ENCODE peak calls at places on chromosomes 4 and X, in four cellular contexts. C, P, U and F are unnamed samples.

GRCh38 chrX:48721916-48722315 is 25.4 kb downstream of the SUV39H1 start:
- DNase-seq in C (no peak), P (no peak), U (no peak), F (no peak)

GRCh38 chr4:77600521-77601451 is 4.8 kb upstream of the CXCL13 start:
- DNase-seq in C (peak), P (peak), U (no peak), F (peak)

GRCh38 chr4:36243355-36244256 is 708 bp downstream of the ARAP2 start:
- DNase-seq in C (peak), P (no peak), U (peak), F (peak)

GRCh38 chr4:120653790-120654189 is 268.7 kb downstream of the PRDM5 start:
- DNase-seq in C (no peak), P (no peak), U (no peak), F (no peak)

GRCh38 chr4:83282049-83282535 is 2.5 kb downstream of the COQ2 start:
- DNase-seq in C (peak), P (peak), U (peak), F (peak)

GRCh38 chrX:155028192-155028591 is 1.5 kb downstream of the FUNDC2 start:
- DNase-seq in C (no peak), P (peak), U (no peak), F (peak)

GRCh38 chr4:38233727-38234478 is 273.7 kb downstream of the PTTG2 start:
- DNase-seq in C (no peak), P (no peak), U (peak), F (no peak)

GRCh38 chr4:54067163-54067562 is 2.8 kb upstream of the CHIC2 start:
- DNase-seq in C (no peak), P (peak), U (no peak), F (no peak)

GRCh38 chr4:147740176-147740575 is 8.3 kb downstream of the ARHGAP10 start:
- DNase-seq in C (no peak), P (no peak), U (no peak), F (no peak)

GRCh38 chrX:71664889-71665491 is 2.4 kb upstream of the LOC101059915 start:
- DNase-seq in C (no peak), P (no peak), U (no peak), F (no peak)

GRCh38 chr4:141174457-141174856 is 41.2 kb upstream of the RNF150 start:
- DNase-seq in C (no peak), P (no peak), U (no peak), F (no peak)

GRCh38 chrX:14027511-14028019 is 2.1 kb downstream of the GEMIN8 start:
- DNase-seq in C (peak), P (peak), U (no peak), F (peak)

GRCh38 chrX:109873576-109873975 is 129.3 kb upstream of the TMEM164 start:
- DNase-seq in C (no peak), P (no peak), U (no peak), F (no peak)

GRCh38 chrX:69430730-69431129 is 73.4 kb upstream of the NALF2 start:
- DNase-seq in C (no peak), P (no peak), U (no peak), F (no peak)

GRCh38 chr4:24871176-24871575 is 41.7 kb downstream of the CCDC149 start:
- DNase-seq in C (no peak), P (no peak), U (no peak), F (no peak)

GRCh38 chr4:40662962-40663604 is 33.4 kb upstream of the RBM47 start:
- DNase-seq in C (no peak), P (peak), U (no peak), F (peak)

GRCh38 chrX:40171513-40172168 is 73.9 kb upstream of the BCOR start:
- DNase-seq in C (peak), P (peak), U (peak), F (no peak)

GRCh38 chr4:67152976-67153375 is 392.3 kb downstream of the CENPC start:
- DNase-seq in C (no peak), P (no peak), U (no peak), F (no peak)

GRCh38 chrX:34300871-34301270 is 168.8 kb upstream of the FAM47A start:
- DNase-seq in C (peak), P (peak), U (no peak), F (no peak)

GRCh38 chrX:71618303-71618721 is at the start of gene CXCR3:
- DNase-seq in C (no peak), P (no peak), U (no peak), F (no peak)

GRCh38 chr4:2256781-2257191 is 5.1 kb downstream of the MXD4 start:
- DNase-seq in C (no peak), P (peak), U (peak), F (no peak)

DNA sequence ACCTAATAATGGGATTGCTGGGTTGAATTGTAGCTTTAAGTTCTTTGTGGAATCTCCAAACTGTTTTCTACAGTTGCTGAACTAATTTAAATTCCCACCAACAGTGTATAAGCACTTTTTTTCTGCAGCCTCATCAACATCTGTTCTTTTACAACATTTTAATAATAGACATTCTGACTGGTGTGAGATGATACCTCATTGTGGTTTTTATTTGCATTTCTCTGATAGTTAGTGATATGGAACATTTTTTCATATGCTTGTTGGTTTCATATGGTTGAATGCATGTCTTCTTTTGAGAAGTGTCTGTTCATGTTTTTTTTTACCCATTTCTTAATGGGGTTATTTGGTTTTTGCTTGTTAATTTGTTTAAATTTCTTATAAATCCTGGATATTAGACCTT is 1718.9 kb downstream of the C4orf33 start:
- DNase-seq in C (no peak), P (no peak), U (no peak), F (no peak)
- TF ChIP-seq JUN in C (no peak), P (no peak), U (no peak), F (no peak)

GRCh38 chr4:8343051-8343966 is 73.8 kb downstream of the HTRA3 start:
- DNase-seq in C (no peak), P (no peak), U (no peak), F (no peak)

GRCh38 chr4:8340721-8341680 is 71.4 kb downstream of the HTRA3 start:
- DNase-seq in C (no peak), P (no peak), U (no peak), F (no peak)

GRCh38 chr4:8343967-8344331 is 74.4 kb downstream of the HTRA3 start:
- DNase-seq in C (no peak), P (no peak), U (no peak), F (no peak)

GRCh38 chr4:8341691-8342090 is 72.1 kb downstream of the HTRA3 start:
- DNase-seq in C (no peak), P (no peak), U (no peak), F (no peak)

DNA sequence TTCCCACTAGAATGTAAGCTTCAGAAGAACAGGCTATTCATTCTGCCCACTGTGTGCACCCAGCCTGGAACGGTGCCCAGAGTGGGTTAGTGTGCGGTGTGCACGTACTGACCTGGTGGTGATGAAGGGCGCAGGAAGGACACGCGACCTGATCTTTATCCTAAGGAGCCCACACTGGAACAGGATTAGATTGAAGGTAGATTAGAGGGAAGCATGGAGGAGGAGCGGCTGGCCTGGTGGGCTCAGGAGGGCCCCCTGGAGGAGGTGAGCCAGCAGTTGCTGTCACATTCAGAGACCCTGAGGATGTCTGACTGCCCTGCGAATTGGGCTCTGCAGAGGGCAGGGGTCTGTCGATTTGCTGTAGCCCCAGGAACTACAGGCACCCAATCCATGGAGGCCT is 73.1 kb downstream of the HTRA3 start:
- DNase-seq in C (no peak), P (no peak), U (peak), F (no peak)
- TF ChIP-seq CTCF in C (peak), P (peak), U (no peak), F (no peak)

DNA sequence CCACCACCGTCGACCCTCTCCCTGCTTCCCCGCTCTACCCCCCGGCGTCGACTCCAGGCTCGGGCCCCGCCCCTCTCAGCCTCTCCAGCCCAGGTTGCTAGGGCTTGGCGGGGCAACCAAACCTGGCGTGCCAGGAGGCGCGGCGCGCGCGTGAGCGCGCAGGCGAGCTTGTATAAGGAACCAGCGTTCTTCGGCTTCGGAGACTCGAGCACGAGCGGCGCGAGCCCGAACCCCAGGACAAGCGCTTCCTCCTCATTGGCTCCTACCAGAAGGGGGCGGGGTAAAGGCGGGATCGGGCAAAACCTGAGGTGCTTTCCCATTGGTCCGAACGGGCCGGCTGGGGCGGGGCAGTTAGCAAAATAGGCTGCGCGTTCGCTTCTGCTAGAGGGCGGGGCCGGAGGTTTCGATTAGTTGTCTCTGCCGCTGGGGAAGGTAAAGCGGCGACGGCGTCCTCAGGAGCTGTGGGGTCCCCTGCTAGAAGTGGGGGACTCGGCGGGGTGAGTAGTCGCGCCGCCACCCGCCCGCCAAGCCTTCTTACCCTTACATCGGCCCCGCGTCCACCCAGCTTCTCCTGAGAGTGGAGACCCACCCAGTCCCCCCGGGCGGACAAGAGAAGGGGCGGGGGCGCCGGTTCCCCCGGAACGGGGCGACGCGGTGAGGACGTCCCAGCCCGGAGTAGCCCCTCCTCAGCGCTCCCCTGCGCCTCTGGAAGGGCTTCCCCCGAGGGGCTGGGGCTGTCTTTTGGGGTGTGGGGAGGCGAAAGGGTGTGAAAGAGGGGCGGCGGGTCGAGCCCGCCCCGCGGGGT is at the start of gene CDKL5:
- DNase-seq in C (peak), P (peak), U (peak), F (peak)
- TF ChIP-seq POLR2A in C (no peak), P (no peak), U (no peak), F (peak)

GRCh38 chrX:16870861-16871584 is 861 bp upstream of the RBBP7 start:
- DNase-seq in C (no peak), P (peak), U (peak), F (no peak)
- TF ChIP-seq JUN in C (no peak), P (no peak), U (no peak), F (no peak)

GRCh38 chrX:137427061-137427778 is 138.7 kb upstream of the ZIC3 start:
- DNase-seq in C (no peak), P (no peak), U (peak), F (no peak)

GRCh38 chrX:137428777-137429564 is 137.0 kb upstream of the ZIC3 start:
- DNase-seq in C (no peak), P (no peak), U (peak), F (no peak)

GRCh38 chrX:137430301-137430700 is 135.6 kb upstream of the ZIC3 start:
- DNase-seq in C (no peak), P (no peak), U (no peak), F (no peak)

GRCh38 chrX:137427813-137428212 is 138.1 kb upstream of the ZIC3 start:
- DNase-seq in C (no peak), P (no peak), U (no peak), F (no peak)

DNA sequence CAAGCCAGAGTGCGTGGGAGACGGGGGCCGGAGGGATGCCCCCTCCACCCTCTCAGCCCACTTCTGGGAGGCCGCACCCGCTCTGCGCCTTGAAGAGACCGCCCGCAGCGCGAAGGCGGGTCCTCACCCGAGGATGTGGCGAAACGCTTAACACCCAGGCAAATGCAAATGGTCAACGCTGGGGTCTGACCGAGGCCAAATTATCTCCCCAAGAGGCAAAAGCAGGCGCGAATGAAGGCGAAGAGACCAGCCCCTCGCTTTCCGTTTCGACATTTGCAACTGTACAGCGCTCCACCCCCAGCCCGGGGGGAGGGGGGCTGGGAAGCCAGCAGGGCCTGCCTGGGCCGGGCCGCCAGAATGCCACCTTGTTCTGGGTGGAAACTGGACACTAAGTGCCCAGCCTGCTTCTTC is 137.7 kb upstream of the ZIC3 start:
- DNase-seq in C (no peak), P (no peak), U (peak), F (no peak)
- TF ChIP-seq CTCF in C (no peak), P (no peak), U (no peak), F (no peak)

GRCh38 chr4:189941005-189941450 is 356 bp downstream of the FRG1 start:
- DNase-seq in C (no peak), P (no peak), U (no peak), F (no peak)

GRCh38 chr4:189940178-189941004 is at the start of gene FRG1:
- DNase-seq in C (peak), P (peak), U (peak), F (peak)
- TF ChIP-seq POLR2A in C (peak), P (peak), U (peak), F (peak)

GRCh38 chrX:134631404-134632346 is 26.6 kb downstream of the PLAC1 start:
- DNase-seq in C (no peak), P (no peak), U (no peak), F (no peak)
- TF ChIP-seq JUN in C (no peak), P (no peak), U (no peak), F (no peak)

GRCh38 chr4:123924536-123924935 is 527.9 kb downstream of the SPRY1 start:
- DNase-seq in C (no peak), P (peak), U (no peak), F (no peak)

GRCh38 chr4:123930971-123931370 is 534.4 kb downstream of the SPRY1 start:
- DNase-seq in C (no peak), P (no peak), U (no peak), F (no peak)

GRCh38 chr4:123929565-123929964 is 533.0 kb downstream of the SPRY1 start:
- DNase-seq in C (no peak), P (no peak), U (no peak), F (no peak)
- TF ChIP-seq CTCF in C (no peak), P (no peak), U (no peak), F (no peak)

GRCh38 chr4:138242076-138242829 is at the start of gene SLC7A11:
- DNase-seq in C (peak), P (peak), U (peak), F (peak)
- TF ChIP-seq POLR2A in C (peak), P (peak), U (peak), F (peak)